ENCODE peak calls at places on chromosomes 2 and 18, in ten cellular contexts. Z is ovary, Y is sigmoid colon, W is A549, X is tibial nerve, U is stomach, L is H1, D is HepG2, B is K562, F is SK-N-SH. J is an unnamed sample.
A peak's percentile ranks its signal among the peaks of the same experiment; 100 is the strongest.

GRCh38 chr2:109419960-109420370 is 193.8 kb downstream of the SEPTIN10 start:
- DNase-seq in Z (no peak), Y (no peak), W (no peak), X (no peak), U (no peak), L (no peak), D (no peak), B (no peak), F (peak; percentile 73), J (no peak)

GRCh38 chr2:86035883-86036789 is 69.5 kb downstream of the POLR1A start:
- DNase-seq in Z (peak; percentile 82), Y (peak; percentile 93), W (no peak), X (peak; percentile 53), U (peak; percentile 65), L (no peak), D (no peak), B (no peak), F (peak; percentile 63), J (peak; percentile 80)

GRCh38 chr18:58205780-58206160 is 161.7 kb downstream of the NEDD4L start:
- DNase-seq in Z (no peak), Y (no peak), W (no peak), X (no peak), U (no peak), L (no peak), D (no peak), B (no peak), F (no peak), J (no peak)

GRCh38 chr2:3689998-3690748 is 13.2 kb upstream of the DCDC2C start:
- DNase-seq in Z (no peak), Y (no peak), W (no peak), X (no peak), U (no peak), L (no peak), D (no peak), B (no peak), F (no peak), J (no peak)

GRCh38 chr2:157497603-157498314 is 53.9 kb upstream of the CYTIP start:
- DNase-seq in Z (no peak), Y (no peak), W (peak; percentile 32), X (no peak), U (no peak), L (no peak), D (peak; percentile 19), B (peak; percentile 39), F (peak; percentile 36), J (no peak)

GRCh38 chr2:144524190-144524957 is 4.5 kb upstream of the ZEB2 start:
- DNase-seq in Z (peak; percentile 80), Y (peak; percentile 80), W (no peak), X (no peak), U (no peak), L (no peak), D (no peak), B (peak; percentile 67), F (peak; percentile 88), J (peak; percentile 23)

GRCh38 chr2:152307863-152308262 is 27.1 kb upstream of the FMNL2 start:
- DNase-seq in Z (no peak), Y (no peak), W (no peak), X (no peak), U (no peak), L (no peak), D (no peak), B (no peak), F (no peak), J (no peak)

GRCh38 chr2:239339726-239340654 is 60.8 kb downstream of the HDAC4 start:
- DNase-seq in Z (no peak), Y (peak; percentile 64), W (no peak), X (no peak), U (no peak), L (no peak), D (no peak), B (no peak), F (no peak), J (no peak)

GRCh38 chr18:54742654-54743053 is 85.6 kb upstream of the RAB27B start:
- DNase-seq in Z (peak; percentile 68), Y (peak; percentile 80), W (peak; percentile 29), X (peak; percentile 65), U (peak; percentile 40), L (no peak), D (no peak), B (no peak), F (no peak), J (peak; percentile 21)

GRCh38 chr2:46813046-46813445 is 102.6 kb downstream of the MCFD2 start:
- DNase-seq in Z (peak; percentile 60), Y (peak; percentile 80), W (no peak), X (no peak), U (no peak), L (no peak), D (no peak), B (no peak), F (peak; percentile 77), J (no peak)

GRCh38 chr2:86079981-86080911 is 25.4 kb downstream of the POLR1A start:
- DNase-seq in Z (peak; percentile 87), Y (peak; percentile 87), W (peak; percentile 82), X (peak; percentile 70), U (peak; percentile 86), L (peak; percentile 21), D (peak; percentile 44), B (peak; percentile 38), F (peak; percentile 69), J (peak; percentile 91)

DNA sequence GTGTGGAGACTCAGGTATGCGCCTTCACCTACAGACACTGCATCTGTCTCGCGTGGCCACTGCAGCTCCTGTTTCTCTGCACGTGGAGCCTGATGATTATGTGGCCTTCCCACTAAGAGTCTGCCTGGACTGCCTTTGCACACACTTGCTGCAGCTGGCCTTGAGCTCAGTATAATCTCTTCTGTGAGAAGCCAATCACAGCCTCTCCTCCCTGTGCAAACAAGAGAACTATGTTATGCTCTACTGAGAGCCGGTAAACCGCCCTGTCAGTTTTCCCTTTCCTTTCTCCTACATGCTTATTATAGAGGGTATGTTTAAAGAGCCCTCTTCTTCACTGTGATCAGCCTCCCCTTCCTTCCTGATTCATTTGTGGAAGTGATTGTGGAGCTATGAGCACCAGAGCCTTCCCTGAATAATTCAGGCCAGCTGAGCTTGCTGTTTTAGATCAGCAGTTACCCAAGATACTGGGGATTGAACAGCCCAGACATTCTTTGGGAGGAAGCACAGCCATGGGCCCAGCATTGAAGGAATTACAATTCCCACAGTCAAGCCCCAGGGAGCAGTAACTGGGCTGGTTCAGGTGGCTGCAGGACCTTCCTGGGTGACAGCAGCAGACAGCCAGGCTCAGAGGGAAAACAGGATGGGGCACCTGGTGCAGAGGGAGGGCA is 3.7 kb upstream of the TGFA start:
- DNase-seq in Z (no peak), Y (no peak), W (no peak), X (no peak), U (peak; percentile 61), L (no peak), D (peak; percentile 94), B (no peak), F (no peak), J (peak; percentile 67)
- TF ChIP-seq EP300 in Z (no peak), Y (no peak), W (no peak), X (no peak), U (no peak), L (no peak), D (no peak), B (no peak), F (no peak), J (no peak)

GRCh38 chr2:49037197-49037596 is 117.1 kb downstream of the FSHR start:
- DNase-seq in Z (no peak), Y (no peak), W (no peak), X (no peak), U (no peak), L (no peak), D (no peak), B (no peak), F (no peak), J (no peak)

GRCh38 chr2:49035477-49035876 is 118.8 kb downstream of the FSHR start:
- DNase-seq in Z (no peak), Y (no peak), W (no peak), X (no peak), U (no peak), L (no peak), D (no peak), B (no peak), F (no peak), J (no peak)

GRCh38 chr2:49028101-49028500 is 126.2 kb downstream of the FSHR start:
- DNase-seq in Z (no peak), Y (no peak), W (no peak), X (no peak), U (no peak), L (no peak), D (no peak), B (no peak), F (no peak), J (no peak)

GRCh38 chr2:49029406-49029805 is 124.9 kb downstream of the FSHR start:
- DNase-seq in Z (no peak), Y (no peak), W (no peak), X (no peak), U (no peak), L (no peak), D (no peak), B (no peak), F (no peak), J (no peak)

GRCh38 chr2:49033394-49033793 is 120.9 kb downstream of the FSHR start:
- DNase-seq in Z (no peak), Y (no peak), W (no peak), X (no peak), U (no peak), L (no peak), D (no peak), B (no peak), F (no peak), J (no peak)
- TF ChIP-seq EP300 in Z (no peak), Y (no peak), W (no peak), X (no peak), U (no peak), L (no peak), D (no peak), B (no peak), F (no peak), J (no peak)

DNA sequence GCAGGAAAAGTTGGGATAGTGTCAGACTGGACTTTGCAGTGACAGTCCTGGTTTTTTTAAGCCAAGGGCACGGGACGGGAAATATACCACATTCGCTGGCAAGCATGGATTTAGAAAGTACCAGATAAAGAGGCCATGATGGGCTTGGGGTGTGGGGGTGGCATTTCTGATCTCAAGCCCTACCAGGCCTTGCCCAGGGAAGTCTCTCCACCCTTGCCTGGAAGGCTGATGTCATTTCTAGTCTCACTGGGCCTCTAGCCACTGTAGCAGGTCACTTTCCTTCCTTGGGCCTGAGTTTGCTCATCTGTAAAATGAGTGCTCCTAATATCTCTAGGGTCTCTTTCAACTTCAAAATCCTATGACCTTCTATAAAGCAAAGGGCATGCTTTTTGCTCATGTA is 1.8 kb downstream of the ZBTB7C start:
- DNase-seq in Z (no peak), Y (no peak), W (no peak), X (no peak), U (no peak), L (no peak), D (no peak), B (no peak), F (no peak), J (no peak)
- TF ChIP-seq EP300 in Z (no peak), Y (no peak), W (no peak), X (no peak), U (no peak), L (no peak), D (no peak), B (no peak), F (no peak), J (no peak)

DNA sequence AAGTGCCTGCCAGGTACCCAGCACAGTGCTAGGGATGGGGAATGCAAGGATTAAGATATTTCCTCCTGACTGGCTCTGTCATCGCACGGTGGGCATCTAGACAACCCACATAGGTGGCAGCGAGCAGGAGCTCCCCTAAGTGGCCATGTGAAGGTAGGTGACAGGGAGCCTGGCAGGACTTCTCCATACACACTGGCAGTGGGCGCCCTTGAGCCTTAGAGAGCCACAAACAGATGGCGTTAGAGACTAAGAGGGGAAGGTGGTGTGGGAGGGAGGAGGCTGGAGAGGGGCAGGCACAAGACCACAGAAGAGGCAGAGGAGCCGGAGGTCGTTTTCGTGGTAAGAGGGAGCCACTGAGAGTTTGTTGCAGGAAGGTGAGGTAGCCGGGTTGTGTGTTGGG is 15.2 kb downstream of the PRELID3A start:
- DNase-seq in Z (no peak), Y (no peak), W (peak; percentile 63), X (no peak), U (no peak), L (no peak), D (peak; percentile 35), B (no peak), F (peak; percentile 53), J (no peak)
- TF ChIP-seq EP300 in Z (no peak), Y (no peak), W (no peak), X (no peak), U (no peak), L (no peak), D (no peak), B (no peak), F (no peak), J (no peak)

J was measured in transverse colon.